ENCODE peak calls at places on chromosomes 11 and 22, in six cellular contexts. C, P, O, G, V and H are unnamed samples.
A peak's percentile ranks its signal among the peaks of the same experiment; 100 is the strongest.

GRCh38 chr11:13772223-13773046 is 104.0 kb downstream of the FAR1 start:
- DNase-seq in V (no peak), C (peak; percentile 32), O (no peak), G (no peak), P (peak; percentile 81), H (peak; percentile 12)

GRCh38 chr11:13486926-13487660 is 8.7 kb downstream of the PTH start:
- DNase-seq in V (peak; percentile 53), G (peak; percentile 74), P (peak; percentile 73), C (peak; percentile 74), O (peak; percentile 82), H (peak; percentile 56)

GRCh38 chr11:88231894-88232482 is 56.7 kb upstream of the RAB38 start:
- DNase-seq in G (no peak), O (no peak), P (peak; percentile 48), C (no peak), V (no peak), H (no peak)

GRCh38 chr11:74468521-74469280 is 1.4 kb upstream of the KCNE3 start:
- DNase-seq in V (no peak), O (no peak), P (no peak), G (no peak), C (no peak), H (no peak)

GRCh38 chr11:128865490-128865889 is 1.6 kb downstream of the KCNJ1 start:
- DNase-seq in V (no peak), O (no peak), G (no peak), C (no peak), P (no peak), H (no peak)

GRCh38 chr22:42461511-42461910 is 29.3 kb upstream of the NFAM1 start:
- DNase-seq in V (no peak), O (no peak), C (no peak), P (peak; percentile 58), G (no peak), H (no peak)

GRCh38 chr11:14290422-14290821 is 68.6 kb downstream of the RRAS2 start:
- DNase-seq in C (no peak), P (peak; percentile 52), V (no peak), G (no peak), O (no peak), H (no peak)

GRCh38 chr11:132704796-132705375 is 827.4 kb downstream of the OPCML start:
- DNase-seq in G (no peak), O (no peak), C (no peak), V (no peak), P (no peak), H (no peak)

GRCh38 chr11:124717786-124718634 is 21.7 kb upstream of the NRGN start:
- DNase-seq in G (no peak), P (peak; percentile 73), V (no peak), O (peak; percentile 62), C (no peak), H (peak; percentile 22)

GRCh38 chr11:2789331-2789730 is 89.5 kb upstream of the KCNQ1OT1 start:
- DNase-seq in G (no peak), V (no peak), P (no peak), C (peak; percentile 15), O (peak; percentile 30), H (no peak)

GRCh38 chr11:76978818-76979217 is 55.4 kb upstream of the B3GNT6 start:
- DNase-seq in G (no peak), O (no peak), C (no peak), P (no peak), V (no peak), H (no peak)

GRCh38 chr11:65392186-65392829 is 5.9 kb downstream of the FRMD8 start:
- DNase-seq in O (no peak), V (no peak), G (peak; percentile 38), C (no peak), P (no peak), H (no peak)

GRCh38 chr11:11263238-11264030 is 89.6 kb downstream of the CSNK2A3 start:
- DNase-seq in O (no peak), G (no peak), C (no peak), V (no peak), P (no peak), H (no peak)

GRCh38 chr11:10331548-10332289 is 26.8 kb downstream of the ADM start:
- DNase-seq in O (no peak), C (no peak), G (no peak), V (no peak), P (no peak), H (no peak)

GRCh38 chr22:19430890-19431541 is 517 bp downstream of the HIRA start:
- DNase-seq in G (peak; percentile 64), V (no peak), O (peak; percentile 60), P (peak; percentile 72), C (peak; percentile 79), H (peak; percentile 60)

GRCh38 chr22:36741204-36741793 is 34.6 kb downstream of the IFT27 start:
- DNase-seq in V (no peak), P (peak; percentile 30), C (no peak), O (no peak), G (no peak), H (no peak)

GRCh38 chr22:22229683-22230420 is 14.7 kb upstream of the VPREB1 start:
- DNase-seq in C (no peak), P (no peak), G (no peak), V (no peak), O (no peak), H (no peak)

GRCh38 chr11:126518130-126518995 is 162.9 kb downstream of the ST3GAL4 start:
- DNase-seq in P (no peak), V (no peak), G (no peak), O (no peak), C (no peak), H (no peak)

GRCh38 chr11:78344676-78345075 is 72.9 kb downstream of the GAB2 start:
- DNase-seq in C (no peak), G (no peak), P (no peak), V (no peak), O (no peak), H (no peak)

GRCh38 chr11:117185739-117186430 is 7.3 kb downstream of the SIDT2 start:
- DNase-seq in C (no peak), G (no peak), O (peak; percentile 27), P (no peak), V (no peak), H (no peak)

GRCh38 chr11:72848846-72849466 is 34.7 kb downstream of the ATG16L2 start:
- DNase-seq in C (no peak), G (no peak), P (peak; percentile 59), V (no peak), O (no peak), H (no peak)

GRCh38 chr22:37242395-37242918 is 1.6 kb downstream of the RAC2 start:
- DNase-seq in G (no peak), O (peak; percentile 89), V (peak; percentile 84), P (no peak), C (peak; percentile 68), H (peak; percentile 83)

GRCh38 chr22:47089796-47090460 is 327.5 kb downstream of the TBC1D22A start:
- DNase-seq in G (no peak), O (no peak), C (no peak), V (no peak), P (no peak), H (no peak)

GRCh38 chr11:77815459-77815858 is 5.1 kb downstream of the RSF1 start:
- DNase-seq in C (no peak), P (no peak), V (no peak), G (no peak), O (no peak), H (no peak)

GRCh38 chr22:36334081-36334831 is 53.5 kb downstream of the MYH9 start:
- DNase-seq in O (peak; percentile 75), V (no peak), G (peak; percentile 57), P (peak; percentile 45), C (peak; percentile 51), H (no peak)

DNA sequence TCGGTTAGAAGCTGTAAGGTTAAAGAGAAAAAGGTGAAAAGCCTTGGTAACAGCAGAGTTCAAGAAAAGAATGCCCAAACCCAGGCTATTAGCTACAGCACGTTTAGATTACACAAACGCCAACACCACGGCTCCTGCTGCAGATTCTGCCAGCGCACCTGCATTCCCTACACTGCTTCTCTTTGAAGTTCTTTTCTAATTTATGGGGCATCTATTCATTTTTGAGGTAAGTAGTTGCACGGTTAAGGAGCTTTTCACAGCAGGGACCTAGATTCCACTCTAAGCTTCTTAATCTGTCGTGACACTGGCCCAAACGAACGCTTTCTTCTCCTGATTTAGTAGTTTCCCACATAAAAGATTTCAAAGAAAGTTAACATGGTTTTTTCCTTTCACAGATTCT is 38.0 kb upstream of the CHKA start:
- DNase-seq in P (peak; percentile 68), V (no peak), C (no peak), G (no peak), O (no peak), H (no peak)
- H3K27me3 ChIP-seq in P (no peaks in the 10 kb centered on the region), V (no peaks in the 10 kb centered on the region), C (no peaks in the 10 kb centered on the region), G (no peaks in the 10 kb centered on the region), O (no peaks in the 10 kb centered on the region), H (no peaks in the 10 kb centered on the region)

GRCh38 chr22:46035380-46035741 is 58.4 kb upstream of the WNT7B start:
- DNase-seq in G (no peak), C (no peak), P (no peak), O (no peak), V (no peak), H (no peak)

GRCh38 chr22:46036558-46037408 is 59.8 kb upstream of the WNT7B start:
- DNase-seq in O (no peak), C (peak; percentile 36), P (peak; percentile 61), G (peak; percentile 71), V (peak; percentile 30), H (peak; percentile 46)

GRCh38 chr22:46033256-46034200 is 56.6 kb upstream of the WNT7B start:
- DNase-seq in P (no peak), O (no peak), C (no peak), V (no peak), G (peak; percentile 14), H (no peak)

GRCh38 chr22:46038174-46038487 is 61.2 kb upstream of the WNT7B start:
- DNase-seq in C (no peak), O (no peak), P (no peak), V (no peak), G (no peak), H (no peak)

GRCh38 chr22:46035742-46036557 is 59.0 kb upstream of the WNT7B start:
- DNase-seq in C (peak; percentile 99), G (peak; percentile 100), P (peak; percentile 100), V (peak; percentile 100), O (peak; percentile 100), H (peak; percentile 99)
- TF ChIP-seq CTCF in C (no peak), G (no peak), P (no peak), V (no peak), O (no peak), H (no peak)

GRCh38 chr11:18308242-18308641 is 13.7 kb downstream of the HPS5 start:
- DNase-seq in O (no peak), G (no peak), V (no peak), P (no peak), C (no peak), H (no peak)
- H3K36me3 ChIP-seq in O (peaks cover 85% of the 10 kb centered on the region), G (peaks cover 6% of the 10 kb centered on the region), V (peaks cover 32% of the 10 kb centered on the region), P (no peaks in the 10 kb centered on the region), C (no peaks in the 10 kb centered on the region), H (peaks cover 10% of the 10 kb centered on the region)

DNA sequence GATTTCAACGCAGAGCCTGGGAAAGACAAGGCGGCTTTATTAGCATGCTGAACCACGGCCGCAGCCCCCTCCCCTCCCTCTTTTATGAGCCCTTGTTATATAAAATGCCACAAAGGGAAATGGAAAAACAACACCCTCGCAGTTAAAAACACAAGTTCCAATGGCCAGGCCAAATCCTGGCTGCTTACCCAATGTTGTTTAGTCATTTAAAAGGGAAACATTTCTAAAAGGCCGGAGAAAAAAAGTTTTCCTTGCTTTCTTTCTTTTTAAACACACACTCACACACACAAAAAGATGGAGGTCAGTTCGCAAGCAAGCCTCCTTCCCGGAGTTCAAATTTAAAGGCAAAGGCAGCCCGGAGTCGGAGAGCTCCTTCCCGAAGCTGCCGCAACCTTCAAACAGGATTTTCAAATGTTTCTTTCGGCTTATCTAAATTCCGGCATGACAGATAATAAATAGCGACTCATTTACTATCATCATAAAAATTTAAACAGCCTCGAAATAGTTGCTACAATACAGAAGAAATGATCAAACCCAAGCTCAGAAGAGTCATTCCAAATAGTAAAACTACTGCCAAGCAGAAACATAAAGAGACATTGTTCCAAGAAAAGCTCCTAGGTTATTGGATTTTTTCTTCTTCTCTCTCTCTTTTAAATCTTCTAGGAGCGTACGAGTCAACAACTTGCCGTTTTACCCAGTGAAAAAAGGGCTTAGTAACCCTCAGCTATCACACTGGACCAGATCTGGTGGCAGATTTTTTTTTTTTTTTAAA is 3.5 kb downstream of the PHF21B start:
- DNase-seq in V (no peak), G (no peak), C (no peak), P (no peak), O (no peak), H (no peak)
- H3K27me3 ChIP-seq in V (no peaks in the 10 kb centered on the region), G (peaks cover 10% of the 10 kb centered on the region), C (peaks cover 55% of the 10 kb centered on the region), P (peaks cover 3% of the 10 kb centered on the region), O (peaks cover 76% of the 10 kb centered on the region), H (peaks cover 2% of the 10 kb centered on the region)